ENCODE peak calls at places on chromosomes 3 and 15, in six cellular contexts. F is transverse colon; C is upper lobe of right lung; N is lower lobe of right lung; O is CD8-positive, alpha-beta T cell; V is neural progenitor cell. T is an unnamed sample.
A peak's percentile ranks its signal among the peaks of the same experiment; 100 is the strongest.

GRCh38 chr3:46671541-46672348 is 21.7 kb downstream of the ALS2CL start:
- DNase-seq in N (peak; percentile 30), C (peak; percentile 59), F (peak; percentile 5), V (no peak), O (no peak), T (peak; percentile 2)

GRCh38 chr3:35664460-35664919 is 25.2 kb downstream of the ARPP21 start:
- DNase-seq in F (no peak), N (peak; percentile 30), C (peak; percentile 59), V (peak; percentile 50), O (no peak), T (peak; percentile 80)

GRCh38 chr3:17642474-17642873 is 100.0 kb downstream of the TBC1D5 start:
- DNase-seq in N (no peak), C (no peak), O (no peak), F (no peak), V (no peak), T (no peak)

GRCh38 chr3:153038779-153039178 is 123.2 kb upstream of the RAP2B start:
- DNase-seq in V (no peak), C (no peak), O (no peak), F (peak; percentile 23), N (no peak), T (no peak)

GRCh38 chr15:80567721-80568157 is 127.4 kb upstream of the ABHD17C start:
- DNase-seq in C (peak; percentile 35), F (peak; percentile 54), V (peak; percentile 83), O (no peak), N (no peak), T (peak; percentile 66)

GRCh38 chr3:45123030-45123429 is 23.1 kb downstream of the CDCP1 start:
- DNase-seq in N (no peak), O (no peak), V (no peak), F (no peak), C (no peak), T (no peak)

GRCh38 chr3:126859415-126860246 is 123.3 kb upstream of the PLXNA1 start:
- DNase-seq in V (no peak), N (no peak), C (no peak), O (no peak), F (no peak), T (no peak)

GRCh38 chr15:84791763-84792162 is 25.4 kb upstream of the ALPK3 start:
- DNase-seq in C (no peak), V (no peak), O (no peak), N (no peak), F (no peak), T (no peak)

GRCh38 chr3:192687488-192688152 is 39.7 kb downstream of the FGF12 start:
- DNase-seq in F (no peak), O (no peak), N (no peak), C (no peak), V (no peak), T (no peak)

GRCh38 chr3:100457811-100458210 is 34.6 kb upstream of the TMEM45A start:
- DNase-seq in C (no peak), O (no peak), V (no peak), F (no peak), N (no peak), T (no peak)

GRCh38 chr3:45885979-45886711 is at the start of gene CCR9:
- DNase-seq in V (no peak), C (no peak), N (no peak), F (no peak), O (peak; percentile 24), T (no peak)

GRCh38 chr3:17195192-17195611 is 310.4 kb downstream of the PLCL2 start:
- DNase-seq in C (no peak), N (no peak), V (peak; percentile 43), F (peak; percentile 26), O (no peak), T (peak; percentile 34)

GRCh38 chr3:185978516-185978915 is 40.7 kb upstream of the TRA2B start:
- DNase-seq in V (no peak), O (no peak), F (no peak), N (no peak), C (no peak), T (no peak)

GRCh38 chr15:35777016-35777415 is 231.1 kb upstream of the DPH6 start:
- DNase-seq in F (no peak), V (no peak), C (no peak), N (no peak), O (no peak), T (no peak)

GRCh38 chr15:64460737-64461576 is 579 bp downstream of the ZNF609 start:
- DNase-seq in C (no peak), F (peak; percentile 28), O (peak; percentile 24), N (no peak), V (peak; percentile 56), T (peak; percentile 55)

GRCh38 chr3:53844262-53845102 is 1.7 kb downstream of the CHDH start:
- DNase-seq in O (no peak), F (peak; percentile 47), C (no peak), V (peak; percentile 12), N (no peak), T (no peak)

GRCh38 chr3:116140100-116140689 is 305.1 kb downstream of the LSAMP start:
- DNase-seq in V (peak; percentile 26), O (no peak), C (no peak), F (no peak), N (no peak), T (no peak)

GRCh38 chr15:56342653-56343052 is 22.6 kb upstream of the TEX9 start:
- DNase-seq in F (no peak), C (no peak), N (no peak), O (no peak), V (no peak), T (no peak)

GRCh38 chr15:27046891-27047290 is 75.9 kb downstream of the GABRG3 start:
- DNase-seq in V (no peak), C (no peak), N (no peak), F (no peak), O (no peak), T (no peak)

GRCh38 chr3:101813817-101814440 is 34.9 kb downstream of the NXPE3 start:
- DNase-seq in N (no peak), F (no peak), C (no peak), V (no peak), O (no peak), T (no peak)

GRCh38 chr3:159685801-159686200 is 302.8 kb upstream of the IL12A start:
- DNase-seq in O (no peak), V (no peak), C (no peak), F (no peak), N (no peak), T (no peak)

GRCh38 chr3:159675285-159675684 is 313.4 kb upstream of the IL12A start:
- DNase-seq in N (no peak), V (no peak), F (no peak), C (no peak), O (no peak), T (no peak)

GRCh38 chr3:159674583-159674982 is 314.1 kb upstream of the IL12A start:
- DNase-seq in O (no peak), N (no peak), V (no peak), F (no peak), C (no peak), T (no peak)

DNA sequence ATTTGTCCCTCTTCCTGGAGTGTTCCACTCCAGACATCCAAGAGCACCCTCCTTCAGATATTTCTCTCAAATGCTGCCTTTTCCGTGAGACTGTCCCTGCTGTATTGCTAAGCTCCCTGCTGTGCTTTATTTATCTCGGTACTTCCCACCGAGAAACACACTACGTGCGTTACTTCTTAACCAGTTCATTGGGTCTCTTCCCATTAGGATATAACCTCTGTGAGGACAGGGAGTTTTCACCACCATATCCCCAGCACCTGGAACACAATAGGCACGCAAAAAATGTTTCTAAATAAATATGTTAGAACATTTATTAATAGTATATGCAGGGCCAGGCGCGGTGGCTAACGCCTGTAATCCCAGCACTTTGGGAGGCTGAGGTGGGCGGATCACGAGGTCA is 308.7 kb upstream of the IL12A start:
- DNase-seq in F (no peak), O (no peak), C (no peak), V (no peak), N (no peak), T (no peak)
- H3K4me3 ChIP-seq in F (no peak overlapping the region), O (no peak overlapping the region), C (no peak overlapping the region), V (no peak overlapping the region), N (no peak overlapping the region), T (no peak overlapping the region)

GRCh38 chr15:57560976-57561711 is 30.6 kb upstream of the MYZAP start:
- DNase-seq in V (peak; percentile 73), F (peak; percentile 76), C (no peak), O (peak; percentile 59), N (peak; percentile 58), T (peak; percentile 69)

GRCh38 chr15:57557810-57558209 is 33.9 kb upstream of the MYZAP start:
- DNase-seq in V (no peak), N (no peak), O (no peak), C (no peak), F (no peak), T (no peak)

GRCh38 chr15:57557267-57557666 is 34.4 kb upstream of the MYZAP start:
- DNase-seq in O (no peak), F (no peak), N (no peak), V (no peak), C (no peak), T (peak; percentile 41)

GRCh38 chr15:57562220-57562769 is 29.4 kb upstream of the MYZAP start:
- DNase-seq in F (no peak), O (no peak), V (no peak), C (no peak), N (no peak), T (no peak)

GRCh38 chr15:57559875-57560274 is 31.8 kb upstream of the MYZAP start:
- DNase-seq in O (peak; percentile 64), N (peak; percentile 71), F (peak; percentile 90), V (peak; percentile 70), C (peak; percentile 78), T (peak; percentile 83)
- TF ChIP-seq CTCF in O (peak; percentile 90), N (peak; percentile 87), F (peak; percentile 94), V (peak; percentile 88), C (peak; percentile 87), T (peak; percentile 86)

DNA sequence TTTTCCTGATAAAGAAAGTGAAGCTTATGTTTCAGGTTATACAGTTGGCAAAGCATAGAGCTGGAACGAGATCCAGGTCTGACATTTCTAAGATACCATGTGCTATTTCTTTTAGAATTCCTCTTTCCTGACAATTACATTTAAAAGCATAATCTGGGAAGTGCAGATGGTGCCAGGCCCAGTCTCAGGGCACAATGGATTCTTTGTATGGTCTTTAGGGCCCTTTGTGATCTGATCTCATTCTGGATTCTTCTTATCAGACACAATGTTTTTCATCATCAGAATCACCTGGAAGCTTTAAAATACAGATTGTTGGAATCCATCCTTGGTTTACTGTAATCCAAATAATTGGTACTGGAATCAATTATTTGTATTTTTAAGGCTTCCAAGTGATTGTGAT is 18.6 kb upstream of the GLCE start:
- DNase-seq in C (no peak), O (no peak), V (no peak), F (no peak), N (no peak), T (no peak)
- H3K27ac ChIP-seq in C (no peak overlapping the region), O (no peak overlapping the region), V (no peak overlapping the region), F (no peak overlapping the region), N (no peak overlapping the region), T (no peak overlapping the region)

GRCh38 chr15:87211547-87211946 is 1045.0 kb downstream of the NTRK3 start:
- DNase-seq in O (no peak), F (no peak), V (no peak), C (no peak), N (no peak), T (no peak)

GRCh38 chr15:87219650-87220615 is 1036.6 kb downstream of the NTRK3 start:
- DNase-seq in C (no peak), N (no peak), V (no peak), O (no peak), F (no peak), T (no peak)

GRCh38 chr15:87213646-87214045 is 1042.9 kb downstream of the NTRK3 start:
- DNase-seq in N (no peak), F (no peak), V (peak; percentile 36), O (no peak), C (no peak), T (no peak)

GRCh38 chr15:87212041-87212440 is 1044.5 kb downstream of the NTRK3 start:
- DNase-seq in C (no peak), O (no peak), F (no peak), V (no peak), N (no peak), T (no peak)

GRCh38 chr15:87215100-87215499 is 1041.4 kb downstream of the NTRK3 start:
- DNase-seq in C (no peak), V (no peak), O (no peak), F (no peak), N (no peak), T (no peak)
- H3K4me3 ChIP-seq in C (no peak overlapping the region), V (no peak overlapping the region), O (no peak overlapping the region), F (no peak overlapping the region), N (no peak overlapping the region), T (no peak overlapping the region)

T was measured in WERI-Rb-1.